ENCODE peak calls at places on chromosome 3, in six cellular contexts. P, X, A, S, W and O are unnamed samples.

GRCh38 chr3:18740631-18741583 is 315.8 kb upstream of the SATB1 start:
- DNase-seq in A (no peak), P (no peak), S (no peak), W (peak; percentile 64), X (no peak), O (no peak)

GRCh38 chr3:42498034-42498433 is 4.4 kb upstream of the VIPR1 start:
- DNase-seq in S (peak; percentile 16), W (no peak), P (no peak), X (no peak), A (no peak), O (peak; percentile 80)

GRCh38 chr3:194364652-194365434 is 4.7 kb downstream of the LRRC15 start:
- DNase-seq in S (peak; percentile 66), A (no peak), X (no peak), W (no peak), P (no peak), O (no peak)

GRCh38 chr3:135760581-135760980 is 204.9 kb upstream of the PPP2R3A start:
- DNase-seq in A (no peak), P (no peak), X (no peak), S (no peak), W (no peak), O (no peak)

GRCh38 chr3:37511357-37511970 is 337.1 kb upstream of the LRRFIP2 start:
- DNase-seq in X (no peak), A (no peak), W (no peak), P (no peak), S (no peak), O (no peak)

GRCh38 chr3:2024037-2024436 is 74.6 kb upstream of the CNTN4 start:
- DNase-seq in X (no peak), A (no peak), P (no peak), W (no peak), S (no peak), O (no peak)

GRCh38 chr3:138314751-138315150 is 14.9 kb downstream of the NME9 start:
- DNase-seq in P (no peak), X (peak; percentile 60), W (no peak), A (no peak), S (no peak), O (no peak)

GRCh38 chr3:183823963-183824362 is 1.4 kb downstream of the MAP6D1 start:
- DNase-seq in A (no peak), S (no peak), W (no peak), P (no peak), X (no peak), O (no peak)

GRCh38 chr3:61701019-61701418 is 139.6 kb downstream of the PTPRG start:
- DNase-seq in P (no peak), S (no peak), X (peak; percentile 93), A (no peak), W (no peak), O (no peak)

GRCh38 chr3:17340261-17340660 is 402.2 kb downstream of the TBC1D5 start:
- DNase-seq in A (no peak), S (no peak), X (no peak), W (no peak), P (no peak), O (no peak)

GRCh38 chr3:117059054-117059989 is 349.7 kb downstream of the TUSC7 start:
- DNase-seq in X (peak; percentile 54), W (no peak), S (peak; percentile 37), A (no peak), P (no peak), O (no peak)

GRCh38 chr3:127011270-127011992 is 28.5 kb downstream of the PLXNA1 start:
- DNase-seq in X (no peak), W (no peak), S (no peak), A (no peak), P (no peak), O (no peak)

GRCh38 chr3:113897373-113897777 is 50.4 kb upstream of the ZDHHC23 start:
- DNase-seq in A (no peak), S (no peak), X (peak; percentile 74), P (no peak), W (no peak), O (no peak)

GRCh38 chr3:58824285-58824684 is 157.7 kb upstream of the FAM3D start:
- DNase-seq in W (no peak), P (peak; percentile 61), A (no peak), X (peak; percentile 57), S (peak; percentile 47), O (no peak)

GRCh38 chr3:188385295-188385694 is 231.3 kb downstream of the LPP start:
- DNase-seq in A (peak; percentile 57), X (no peak), S (no peak), P (peak; percentile 61), W (no peak), O (no peak)

GRCh38 chr3:123595396-123595795 is 10.5 kb upstream of the HACD2 start:
- DNase-seq in X (no peak), W (no peak), S (no peak), A (no peak), P (no peak), O (no peak)

GRCh38 chr3:84141571-84141970 is 817.2 kb upstream of the CADM2 start:
- DNase-seq in A (no peak), X (no peak), W (no peak), P (no peak), S (no peak), O (no peak)

GRCh38 chr3:32220006-32220405 is 18.5 kb upstream of the CMTM8 start:
- DNase-seq in P (no peak), S (no peak), W (no peak), X (peak; percentile 25), A (no peak), O (no peak)

GRCh38 chr3:27713435-27713880 is 8.7 kb downstream of the EOMES start:
- DNase-seq in S (no peak), A (no peak), X (no peak), W (no peak), P (no peak), O (peak; percentile 85)

GRCh38 chr3:129022114-129022994 is 21.2 kb downstream of the EFCC1 start:
- DNase-seq in A (peak; percentile 74), P (peak; percentile 80), W (no peak), S (no peak), X (no peak), O (no peak)

GRCh38 chr3:155382396-155383042 is 89.0 kb upstream of the STRIT1 start:
- DNase-seq in A (peak; percentile 81), S (peak; percentile 72), W (peak; percentile 18), X (peak; percentile 63), P (peak; percentile 87), O (no peak)

GRCh38 chr3:339346-339745 is 142.8 kb downstream of the CHL1 start:
- DNase-seq in X (no peak), A (no peak), S (no peak), W (no peak), P (no peak), O (no peak)

GRCh38 chr3:146345900-146346299 is 95.0 kb upstream of the PLSCR4 start:
- DNase-seq in X (no peak), A (no peak), S (no peak), P (no peak), W (no peak), O (no peak)

GRCh38 chr3:98986073-98986472 is 84.6 kb upstream of the DCBLD2 start:
- DNase-seq in P (no peak), A (no peak), W (no peak), S (no peak), X (peak; percentile 95), O (no peak)

GRCh38 chr3:14369675-14370669 is 32.4 kb upstream of the SLC6A6 start:
- DNase-seq in S (no peak), A (peak; percentile 69), P (peak; percentile 77), W (no peak), X (peak; percentile 25), O (no peak)

GRCh38 chr3:195909294-195909644 is 918 bp upstream of the TNK2 start:
- DNase-seq in P (no peak), A (no peak), S (no peak), X (no peak), W (no peak), O (no peak)

GRCh38 chr3:86787091-86787490 is 203.9 kb downstream of the VGLL3 start:
- DNase-seq in P (no peak), S (peak; percentile 70), W (no peak), X (peak; percentile 12), A (no peak), O (no peak)

GRCh38 chr3:51938780-51939425 is 2.8 kb downstream of the RRP9 start:
- DNase-seq in S (no peak), X (no peak), W (no peak), P (peak; percentile 46), A (no peak), O (no peak)
- H3K36me3 ChIP-seq in S (peaks cover 47% of the 10 kb centered on the region), X (peaks cover 33% of the 10 kb centered on the region), W (peaks cover 32% of the 10 kb centered on the region), P (peaks cover 51% of the 10 kb centered on the region), A (peaks cover 51% of the 10 kb centered on the region), O (peaks cover 42% of the 10 kb centered on the region)

GRCh38 chr3:112360574-112360973 is 27.6 kb downstream of the CD200 start:
- DNase-seq in S (no peak), X (no peak), P (no peak), W (no peak), A (no peak), O (no peak)
- H3K36me3 ChIP-seq in S (no peaks in the 10 kb centered on the region), X (no peaks in the 10 kb centered on the region), P (no peaks in the 10 kb centered on the region), W (peaks cover 4% of the 10 kb centered on the region), A (no peaks in the 10 kb centered on the region), O (no peaks in the 10 kb centered on the region)

DNA sequence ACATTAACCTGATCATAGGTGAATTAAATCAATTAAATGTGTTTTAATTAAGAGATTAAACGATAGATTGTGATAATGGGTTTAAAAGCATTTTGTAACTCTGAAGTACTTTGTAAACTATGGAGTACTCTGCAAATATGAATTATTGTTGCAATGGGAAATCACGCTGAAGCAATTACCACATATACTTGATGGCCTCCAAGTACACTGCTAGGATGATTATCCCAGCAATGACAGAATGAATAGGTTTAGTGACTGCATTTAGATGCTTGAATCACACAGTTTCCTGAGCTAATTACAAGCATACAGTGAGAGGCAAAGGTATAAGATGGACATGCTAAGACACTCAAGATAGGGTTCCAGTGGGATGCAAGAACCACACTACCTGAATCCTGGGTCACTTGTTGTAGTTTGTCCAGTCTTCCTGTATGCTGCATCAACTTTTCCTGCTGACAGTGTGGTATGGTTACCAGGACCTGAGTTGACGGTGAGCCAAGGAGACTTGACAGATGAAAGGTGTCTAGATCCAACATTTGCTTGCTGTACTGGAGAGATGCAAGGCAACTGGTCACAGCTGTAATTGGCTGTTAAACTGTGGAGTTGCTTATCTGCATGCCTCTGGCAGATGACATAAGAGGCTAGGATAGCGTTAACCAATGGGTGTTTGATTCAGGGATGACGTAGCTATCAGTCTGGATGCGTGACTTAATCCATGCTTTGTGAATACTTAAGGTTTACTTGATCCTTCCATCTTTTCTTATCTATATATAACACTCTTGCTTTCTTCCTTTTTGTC is 38.0 kb downstream of the RNF13 start:
- DNase-seq in A (no peak), P (no peak), X (no peak), W (no peak), S (no peak), O (no peak)
- H3K36me3 ChIP-seq in A (peaks cover 55% of the 10 kb centered on the region), P (peaks cover 58% of the 10 kb centered on the region), X (peaks cover 8% of the 10 kb centered on the region), W (peaks cover 5% of the 10 kb centered on the region), S (peaks cover 8% of the 10 kb centered on the region), O (peaks cover 22% of the 10 kb centered on the region)

DNA sequence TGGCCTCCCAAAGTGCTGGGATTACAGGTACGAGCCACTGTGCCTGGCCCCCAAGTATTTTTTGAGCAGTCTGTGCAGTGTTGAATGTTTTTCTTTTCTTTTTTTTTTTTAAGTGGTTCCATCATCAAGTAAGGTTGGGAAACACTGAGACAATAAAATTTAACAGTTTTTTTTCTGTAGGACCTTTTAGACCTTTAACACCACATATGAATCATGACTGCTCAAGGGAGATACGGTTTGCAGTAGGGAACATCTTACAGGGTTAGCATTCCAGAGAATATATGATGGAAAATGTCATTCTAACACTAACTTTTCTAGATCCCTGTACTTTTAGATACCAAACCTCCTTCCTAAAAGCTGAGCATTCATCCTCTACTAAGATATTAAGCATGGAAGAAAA is 41.7 kb downstream of the SNX4 start:
- DNase-seq in S (no peak), W (no peak), A (no peak), P (no peak), X (no peak), O (no peak)
- H3K36me3 ChIP-seq in S (peaks cover 55% of the 10 kb centered on the region), W (peaks cover 3% of the 10 kb centered on the region), A (peaks cover 67% of the 10 kb centered on the region), P (peaks cover 65% of the 10 kb centered on the region), X (peaks cover 3% of the 10 kb centered on the region), O (no peaks in the 10 kb centered on the region)

GRCh38 chr3:100386437-100387064 is 14.3 kb downstream of the TOMM70 start:
- DNase-seq in X (no peak), P (no peak), W (no peak), S (no peak), A (no peak), O (no peak)
- H3K36me3 ChIP-seq in X (peaks cover 1% of the 10 kb centered on the region), P (peaks cover 44% of the 10 kb centered on the region), W (peaks cover 9% of the 10 kb centered on the region), S (peaks cover 65% of the 10 kb centered on the region), A (peaks cover 46% of the 10 kb centered on the region), O (no peaks in the 10 kb centered on the region)